ENCODE peak calls at places on chromosomes 16 and 17, in four cellular contexts. C, G, A and F are unnamed samples.

GRCh38 chr16:4733211-4733742 is 794 bp downstream of the ANKS3 start:
- DNase-seq in C (no peak), A (no peak), G (no peak), F (no peak)

GRCh38 chr17:32879143-32879542 is 2.2 kb upstream of the MYO1D start:
- DNase-seq in G (no peak), C (no peak), A (no peak), F (no peak)

GRCh38 chr16:12340151-12340733 is 363.7 kb downstream of the SNX29 start:
- DNase-seq in A (peak; percentile 73), C (no peak), G (no peak), F (peak; percentile 36)

GRCh38 chr17:11551442-11551841 is 46.8 kb upstream of the DNAH9 start:
- DNase-seq in A (no peak), C (no peak), G (no peak), F (no peak)

GRCh38 chr16:51816929-51817328 is 665.9 kb upstream of the SALL1 start:
- DNase-seq in C (no peak), G (no peak), A (no peak), F (no peak)

GRCh38 chr17:64264891-64265290 is 1.8 kb upstream of the TEX2 start:
- DNase-seq in G (no peak), C (no peak), A (no peak), F (no peak)

GRCh38 chr17:65797101-65797500 is 235.7 kb upstream of the AXIN2 start:
- DNase-seq in C (no peak), G (no peak), A (no peak), F (no peak)

GRCh38 chr16:19232988-19233387 is 52.5 kb upstream of the CLEC19A start:
- DNase-seq in A (no peak), C (no peak), G (no peak), F (no peak)

GRCh38 chr16:57611184-57611583 is 17.2 kb upstream of the ADGRG1 start:
- DNase-seq in A (no peak), G (no peak), C (no peak), F (no peak)

GRCh38 chr17:6450926-6451717 is 6.9 kb downstream of the PIMREG start:
- DNase-seq in A (no peak), C (no peak), G (no peak), F (no peak)

GRCh38 chr16:73183678-73184092 is 135.8 kb upstream of the ZFHX3 start:
- DNase-seq in G (no peak), A (no peak), C (no peak), F (no peak)

GRCh38 chr17:50297407-50297865 is 23.2 kb downstream of the TMEM92 start:
- DNase-seq in A (peak; percentile 88), G (peak; percentile 83), C (peak; percentile 87), F (peak; percentile 81)

GRCh38 chr17:49815761-49816281 is 27.3 kb downstream of the KAT7 start:
- DNase-seq in A (no peak), C (no peak), G (no peak), F (peak; percentile 77)

GRCh38 chr16:86222541-86222940 is 287.8 kb upstream of the FOXF1 start:
- DNase-seq in C (no peak), G (no peak), A (no peak), F (no peak)

GRCh38 chr16:70638814-70639792 is 7.3 kb upstream of the IL34 start:
- DNase-seq in A (no peak), G (no peak), C (no peak), F (no peak)

GRCh38 chr16:24580665-24581064 is 41.3 kb downstream of the RBBP6 start:
- DNase-seq in A (no peak), G (peak; percentile 49), C (no peak), F (no peak)

GRCh38 chr17:68621065-68621464 is 19.9 kb upstream of the FAM20A start:
- DNase-seq in C (no peak), A (no peak), G (no peak), F (no peak)

GRCh38 chr17:57782051-57782490 is 37.0 kb upstream of the CCDC182 start:
- DNase-seq in C (no peak), A (no peak), G (no peak), F (no peak)

GRCh38 chr16:83666449-83666848 is 141.3 kb upstream of the HSBP1 start:
- DNase-seq in G (no peak), A (no peak), C (no peak), F (no peak)

GRCh38 chr16:63323055-63323454 is 1286.8 kb upstream of the CDH8 start:
- DNase-seq in G (no peak), C (no peak), A (no peak), F (no peak)

GRCh38 chr16:662597-662996 is 5.3 kb upstream of the RHOT2 start:
- DNase-seq in C (no peak), A (no peak), G (no peak), F (no peak)